ENCODE peak calls at places on chromosomes 11 and 22, in eight cellular contexts. V is tibial artery; W is esophagus muscularis mucosa; X is brain microvascular endothelial cell; C is fibroblast of lung; L is CD4-positive, alpha-beta T cell; M is A549; G is colonic mucosa. R is an unnamed sample.

GRCh38 chr22:19932367-19933206 is 9.0 kb upstream of the COMT start:
- DNase-seq in V (no peak), W (no peak), X (no peak), C (no peak), L (no peak), M (no peak), G (no peak), R (no peak)

GRCh38 chr22:44211256-44211945 is 30.7 kb downstream of the PARVG start:
- DNase-seq in V (no peak), W (no peak), X (no peak), C (peak), L (no peak), M (no peak), G (no peak), R (no peak)

GRCh38 chr22:39985383-39986045 is 9.2 kb upstream of the FAM83F start:
- DNase-seq in V (no peak), W (no peak), X (no peak), C (no peak), L (no peak), M (no peak), G (peak), R (peak)

GRCh38 chr11:81010631-81011030 is 1569.8 kb upstream of the TENM4 start:
- DNase-seq in V (no peak), W (no peak), X (no peak), C (no peak), L (no peak), M (no peak), G (no peak), R (no peak)

GRCh38 chr11:37718431-37718999 is 1120.5 kb upstream of the RAG2 start:
- DNase-seq in V (no peak), W (no peak), X (no peak), C (peak), L (no peak), M (no peak), G (no peak), R (no peak)

GRCh38 chr11:58654908-58655296 is 32.4 kb downstream of the CNTF start:
- DNase-seq in V (no peak), W (no peak), X (no peak), C (no peak), L (no peak), M (no peak), G (no peak), R (no peak)

GRCh38 chr11:124834526-124835190 is 30.6 kb upstream of the ROBO3 start:
- DNase-seq in V (no peak), W (no peak), X (no peak), C (no peak), L (no peak), M (no peak), G (no peak), R (no peak)

GRCh38 chr22:26914786-26915185 is 257.4 kb downstream of the MIAT start:
- DNase-seq in V (no peak), W (no peak), X (no peak), C (no peak), L (no peak), M (no peak), G (no peak), R (no peak)

GRCh38 chr11:13347901-13348300 is 70.3 kb downstream of the BMAL1 start:
- DNase-seq in V (no peak), W (no peak), X (no peak), C (no peak), L (no peak), M (no peak), G (no peak), R (no peak)

GRCh38 chr11:124740277-124740882 is 638 bp downstream of the NRGN start:
- DNase-seq in V (no peak), W (no peak), X (no peak), C (no peak), L (peak), M (peak), G (no peak), R (no peak)

GRCh38 chr22:27284314-27284713 is 517.2 kb downstream of the MN1 start:
- DNase-seq in V (no peak), W (no peak), X (no peak), C (no peak), L (no peak), M (no peak), G (no peak), R (no peak)

GRCh38 chr11:70128435-70128906 is 50.4 kb downstream of the ANO1 start:
- DNase-seq in V (peak), W (no peak), X (peak), C (no peak), L (no peak), M (peak), G (no peak), R (no peak)

GRCh38 chr11:93700830-93701229 is 39.3 kb downstream of the CEP295 start:
- DNase-seq in V (no peak), W (no peak), X (peak), C (peak), L (no peak), M (no peak), G (no peak), R (no peak)

GRCh38 chr11:114079406-114080072 is 20.0 kb downstream of the ZBTB16 start:
- DNase-seq in V (no peak), W (no peak), X (no peak), C (peak), L (no peak), M (no peak), G (no peak), R (no peak)

GRCh38 chr11:77324508-77324907 is 23.0 kb upstream of the GDPD4 start:
- DNase-seq in V (no peak), W (no peak), X (peak), C (peak), L (no peak), M (no peak), G (no peak), R (no peak)

DNA sequence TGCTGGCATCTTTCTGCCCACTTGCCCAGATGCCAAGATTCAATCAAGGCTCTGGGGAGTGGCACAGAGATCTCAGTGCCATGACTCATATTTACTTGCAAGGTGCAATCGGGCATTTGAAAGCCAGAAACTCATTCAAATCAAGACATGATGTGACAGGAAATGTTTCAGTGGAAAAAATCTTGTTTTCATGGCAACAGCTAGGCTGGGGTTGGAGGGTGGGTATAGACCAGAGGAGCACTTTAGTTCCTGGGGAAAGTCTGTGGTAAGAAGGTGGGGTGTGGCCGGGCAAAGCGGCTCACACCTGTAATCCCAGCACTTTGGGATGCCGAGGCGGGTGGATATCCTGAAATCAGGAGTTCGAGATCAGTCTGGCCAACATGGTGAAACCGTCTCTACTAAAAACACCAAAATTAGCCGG is 1.2 kb downstream of the MAJIN start:
- DNase-seq in V (no peak), W (no peak), X (no peak), C (no peak), L (no peak), M (no peak), G (peak), R (peak)
- H3K27ac ChIP-seq in V (no peak), W (no peak), X (no peak), C (no peak), L (no peak), M (no peak), G (peak), R (peak)

GRCh38 chr11:61356701-61357100 is 5.0 kb downstream of the CYB561A3 start:
- DNase-seq in V (no peak), W (no peak), X (no peak), C (no peak), L (no peak), M (no peak), G (no peak), R (no peak)
- H3K27ac ChIP-seq in V (no peak), W (no peak), X (no peak), C (no peak), L (no peak), M (no peak), G (peak), R (no peak)

DNA sequence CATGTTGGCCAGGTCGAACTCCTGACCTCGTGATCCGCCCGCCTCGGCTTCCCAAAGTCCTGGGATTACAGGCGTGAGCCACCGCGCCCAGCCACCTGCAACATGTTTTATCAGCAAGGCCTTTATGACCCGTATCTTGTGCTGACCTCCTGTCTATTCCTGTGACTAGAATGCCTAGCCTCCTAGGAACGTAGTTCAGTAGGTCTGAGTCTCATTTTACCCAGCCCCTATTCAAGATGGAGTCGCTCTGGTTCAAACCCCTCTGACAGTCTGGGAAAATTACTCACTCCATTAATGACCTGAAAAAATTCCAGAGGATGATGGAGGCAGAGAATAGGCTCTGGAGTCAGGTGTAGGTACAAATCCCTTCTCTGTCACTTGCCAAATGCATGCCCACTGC is 30.0 kb upstream of the CXCR5 start:
- DNase-seq in V (no peak), W (no peak), X (no peak), C (no peak), L (no peak), M (no peak), G (no peak), R (no peak)
- H3K27ac ChIP-seq in V (no peak), W (no peak), X (no peak), C (no peak), L (no peak), M (no peak), G (no peak), R (no peak)

GRCh38 chr11:72776117-72776843 is 17.6 kb downstream of the STARD10 start:
- DNase-seq in V (no peak), W (no peak), X (no peak), C (no peak), L (no peak), M (no peak), G (no peak), R (no peak)

GRCh38 chr11:72776844-72777754 is 16.7 kb downstream of the STARD10 start:
- DNase-seq in V (no peak), W (no peak), X (no peak), C (no peak), L (no peak), M (no peak), G (peak), R (no peak)

GRCh38 chr11:72778535-72779494 is 15.0 kb downstream of the STARD10 start:
- DNase-seq in V (no peak), W (no peak), X (no peak), C (no peak), L (no peak), M (no peak), G (peak), R (no peak)

GRCh38 chr11:72779495-72780128 is 14.2 kb downstream of the STARD10 start:
- DNase-seq in V (no peak), W (no peak), X (no peak), C (no peak), L (no peak), M (no peak), G (peak), R (no peak)

GRCh38 chr11:72777755-72778278 is 16.0 kb downstream of the STARD10 start:
- DNase-seq in V (no peak), W (no peak), X (no peak), C (no peak), L (no peak), M (no peak), G (peak), R (no peak)
- H3K27ac ChIP-seq in V (no peak), W (no peak), X (no peak), C (no peak), L (no peak), M (no peak), G (peak), R (no peak)

GRCh38 chr11:60788401-60789110 is 3.4 kb downstream of the MS4A10 start:
- DNase-seq in V (no peak), W (no peak), X (no peak), C (no peak), L (no peak), M (no peak), G (no peak), R (no peak)

GRCh38 chr11:60786811-60787567 is 1.9 kb downstream of the MS4A10 start:
- DNase-seq in V (no peak), W (no peak), X (peak), C (peak), L (no peak), M (no peak), G (peak), R (no peak)

GRCh38 chr11:60783911-60784310 is 1.2 kb upstream of the MS4A10 start:
- DNase-seq in V (no peak), W (no peak), X (no peak), C (no peak), L (no peak), M (no peak), G (no peak), R (no peak)

GRCh38 chr11:60785136-60785535 is at the start of gene MS4A10:
- DNase-seq in V (no peak), W (no peak), X (no peak), C (no peak), L (no peak), M (no peak), G (peak), R (no peak)

GRCh38 chr11:60785806-60786361 is 751 bp downstream of the MS4A10 start:
- DNase-seq in V (no peak), W (no peak), X (peak), C (peak), L (no peak), M (no peak), G (no peak), R (no peak)
- H3K27ac ChIP-seq in V (no peak), W (no peak), X (no peak), C (no peak), L (no peak), M (no peak), G (no peak), R (no peak)

R was measured in epithelial cell of prostate.